ENCODE peak calls at places on chromosomes 12 and 14, in four cellular contexts. C is K562, N is IMR-90, O is GM12878. Z is an unnamed sample.
A peak's percentile ranks its signal among the peaks of the same experiment; 100 is the strongest.

GRCh38 chr14:92963301-92964123 is 40.6 kb downstream of the CHGA start:
- DNase-seq in C (no peak), N (no peak), O (no peak), Z (no peak)

GRCh38 chr12:50271724-50272247 is 11.5 kb downstream of the LIMA1 start:
- DNase-seq in C (peak; percentile 36), N (peak; percentile 55), O (no peak), Z (peak; percentile 63)

GRCh38 chr14:93906341-93907329 is 20.5 kb upstream of the FAM181A start:
- DNase-seq in C (peak; percentile 68), N (peak; percentile 17), O (no peak), Z (no peak)

GRCh38 chr12:12628013-12628412 is 16.3 kb downstream of the CREBL2 start:
- DNase-seq in C (no peak), N (peak; percentile 38), O (no peak), Z (no peak)

GRCh38 chr12:15534322-15534721 is 212.0 kb downstream of the PTPRO start:
- DNase-seq in C (no peak), N (peak; percentile 47), O (peak; percentile 34), Z (no peak)

GRCh38 chr14:89983375-89983774 is 27.6 kb downstream of the TDP1 start:
- DNase-seq in C (no peak), N (no peak), O (no peak), Z (no peak)

GRCh38 chr14:90624732-90625444 is 191.3 kb downstream of the TTC7B start:
- DNase-seq in C (no peak), N (peak; percentile 39), O (no peak), Z (no peak)

GRCh38 chr12:9180810-9181209 is 27.4 kb downstream of the PZP start:
- DNase-seq in C (no peak), N (no peak), O (no peak), Z (no peak)

GRCh38 chr14:70067810-70068209 is 120.9 kb downstream of the SLC8A3 start:
- DNase-seq in C (no peak), N (no peak), O (no peak), Z (no peak)

GRCh38 chr12:65948320-65949008 is 124.2 kb downstream of the HMGA2 start:
- DNase-seq in C (no peak), N (peak; percentile 96), O (no peak), Z (peak; percentile 100)

GRCh38 chr12:19800884-19801283 is 361.6 kb downstream of the AEBP2 start:
- DNase-seq in C (no peak), N (no peak), O (peak; percentile 48), Z (peak; percentile 91)

GRCh38 chr12:118840399-118840798 is 140.9 kb upstream of the SRRM4 start:
- DNase-seq in C (peak; percentile 5), N (no peak), O (no peak), Z (no peak)

GRCh38 chr12:77648716-77649115 is 182.0 kb upstream of the NAV3 start:
- DNase-seq in C (no peak), N (no peak), O (no peak), Z (no peak)

GRCh38 chr12:65816086-65816485 is 8.2 kb upstream of the HMGA2 start:
- DNase-seq in C (no peak), N (no peak), O (no peak), Z (no peak)

GRCh38 chr12:10701226-10701681 is 21.9 kb downstream of the YBX3 start:
- DNase-seq in C (no peak), N (no peak), O (no peak), Z (no peak)

GRCh38 chr12:101698782-101699347 is 1.4 kb downstream of the CHPT1 start:
- DNase-seq in C (peak; percentile 47), N (peak; percentile 12), O (no peak), Z (no peak)

GRCh38 chr12:124827588-124828184 is 36.0 kb downstream of the SCARB1 start:
- DNase-seq in C (no peak), N (no peak), O (peak; percentile 45), Z (no peak)

GRCh38 chr14:100022772-100023451 is 42.3 kb upstream of the EVL start:
- DNase-seq in C (peak; percentile 27), N (peak; percentile 59), O (no peak), Z (no peak)

GRCh38 chr12:76866726-76867125 is 12.1 kb downstream of the CSRP2 start:
- DNase-seq in C (no peak), N (peak; percentile 77), O (no peak), Z (no peak)

GRCh38 chr12:87086118-87086891 is 830.1 kb upstream of the MGAT4C start:
- DNase-seq in C (no peak), N (peak; percentile 22), O (no peak), Z (no peak)

GRCh38 chr12:92649511-92650227 is 53.1 kb upstream of the PLEKHG7 start:
- DNase-seq in C (peak; percentile 77), N (peak; percentile 90), O (peak; percentile 67), Z (peak; percentile 75)

GRCh38 chr14:56195727-56196126 is 77.5 kb downstream of the PELI2 start:
- DNase-seq in C (no peak), N (peak; percentile 58), O (peak; percentile 30), Z (peak; percentile 31)

GRCh38 chr12:98737327-98737722 is 92.2 kb downstream of the APAF1 start:
- DNase-seq in C (no peak), N (peak; percentile 10), O (no peak), Z (peak; percentile 20)
- H3K4me1 ChIP-seq in C (peaks cover 2% of the 10 kb centered on the region), N (peaks cover 13% of the 10 kb centered on the region), O (no peaks in the 10 kb centered on the region), Z (peaks cover 12% of the 10 kb centered on the region)

GRCh38 chr12:131785763-131786330 is 42.3 kb upstream of the MMP17 start:
- DNase-seq in C (no peak), N (no peak), O (no peak), Z (no peak)

GRCh38 chr12:131782061-131782460 is 46.1 kb upstream of the MMP17 start:
- DNase-seq in C (no peak), N (no peak), O (no peak), Z (no peak)

GRCh38 chr12:131786331-131786730 is 41.9 kb upstream of the MMP17 start:
- DNase-seq in C (no peak), N (no peak), O (no peak), Z (no peak)

GRCh38 chr12:131784909-131785762 is 43.1 kb upstream of the MMP17 start:
- DNase-seq in C (no peak), N (peak; percentile 41), O (no peak), Z (no peak)

GRCh38 chr12:131783915-131784541 is 44.2 kb upstream of the MMP17 start:
- DNase-seq in C (peak; percentile 35), N (peak; percentile 86), O (peak; percentile 60), Z (no peak)
- TF ChIP-seq FOS in C (no peak), N (peak; percentile 92), O (no peak), Z (no peak)

DNA sequence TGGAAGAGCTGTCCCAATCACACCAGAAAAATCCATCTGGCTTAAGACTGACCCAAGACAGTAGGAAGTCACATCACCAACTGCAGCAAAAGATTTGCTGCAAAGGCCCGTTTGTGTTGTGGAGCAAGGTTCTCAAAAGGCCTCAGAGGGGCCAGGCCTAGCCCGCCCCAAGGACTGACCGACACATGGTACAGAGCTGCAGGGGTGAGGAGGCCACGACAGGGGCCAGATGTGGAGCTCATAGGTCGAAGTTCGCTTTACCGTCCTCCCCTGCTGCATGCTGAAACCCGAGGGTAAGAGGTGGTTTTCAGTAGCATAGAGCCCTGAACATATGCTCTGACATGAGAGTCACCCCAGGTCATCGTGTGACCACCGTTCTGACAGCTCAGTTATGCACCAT is 35.5 kb downstream of the PLBD1 start:
- DNase-seq in C (no peak), N (no peak), O (no peak), Z (no peak)
- H3K4me2 ChIP-seq in C (no peak overlapping the region), N (no peak overlapping the region), O (no peak overlapping the region), Z (no peak overlapping the region)

GRCh38 chr12:116153096-116153495 is 124.4 kb downstream of the MED13L start:
- DNase-seq in C (no peak), N (no peak), O (no peak), Z (no peak)

GRCh38 chr12:116153983-116154382 is 123.5 kb downstream of the MED13L start:
- DNase-seq in C (no peak), N (no peak), O (no peak), Z (no peak)

GRCh38 chr12:116156614-116157013 is 120.9 kb downstream of the MED13L start:
- DNase-seq in C (no peak), N (no peak), O (no peak), Z (no peak)

GRCh38 chr12:116157845-116158267 is 119.6 kb downstream of the MED13L start:
- DNase-seq in C (no peak), N (no peak), O (no peak), Z (peak; percentile 61)

DNA sequence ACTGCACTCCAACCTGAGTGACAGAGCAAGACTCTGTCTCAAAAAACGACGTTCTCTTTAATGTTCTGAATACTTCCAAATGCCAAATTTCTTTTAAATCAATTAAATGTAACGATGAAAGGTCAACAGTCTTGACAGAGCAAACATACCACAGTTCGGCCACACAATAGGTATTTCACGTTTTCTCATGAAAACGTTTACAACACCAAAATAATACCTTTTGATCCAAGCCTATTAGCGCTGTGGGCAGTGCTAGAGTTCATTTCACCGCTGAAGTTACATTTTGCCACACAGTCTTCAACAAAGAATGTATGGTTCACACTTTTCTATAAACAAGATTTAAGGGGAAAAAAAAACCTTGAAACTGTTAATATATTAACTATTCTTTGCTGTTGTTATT is 122.1 kb downstream of the MED13L start:
- DNase-seq in C (no peak), N (no peak), O (no peak), Z (no peak)
- H3K4me1 ChIP-seq in C (peaks cover 2% of the 10 kb centered on the region), N (peaks cover 12% of the 10 kb centered on the region), O (peaks cover 2% of the 10 kb centered on the region), Z (peaks cover 5% of the 10 kb centered on the region)

GRCh38 chr12:48423200-48423599 is 49.2 kb upstream of the ANP32D start:
- DNase-seq in C (no peak), N (no peak), O (no peak), Z (peak; percentile 64)
- TF ChIP-seq FOS in C (no peak), N (no peak), O (no peak), Z (no peak)